ENCODE peak calls at places on chromosomes 7 and 10, in seven cellular contexts. One of them, this sample, is unnamed.
A peak's percentile ranks its signal among the peaks of the same experiment; 100 is the strongest.

GRCh38 chr7:77783111-77783510 is 15.1 kb downstream of the TMEM60 start:
- DNase-seq in HCT116: no peak
- DNase-seq in A549: no peak
- DNase-seq in HepG2: no peak
- DNase-seq in GM12878: no peak
- DNase-seq in GM23338: no peak
- DNase-seq in Panc1: no peak
- DNase-seq in this sample: no peak

GRCh38 chr10:48946891-48947500 is 7.4 kb upstream of the LRRC18 start:
- DNase-seq in HCT116: no peak
- DNase-seq in A549: no peak
- DNase-seq in HepG2: no peak
- DNase-seq in GM12878: no peak
- DNase-seq in GM23338: no peak
- DNase-seq in Panc1: no peak
- DNase-seq in this sample: no peak

GRCh38 chr7:151793531-151793935 is 83.4 kb downstream of the PRKAG2 start:
- DNase-seq in HCT116: no peak
- DNase-seq in A549: no peak
- DNase-seq in HepG2: no peak
- DNase-seq in GM12878: no peak
- DNase-seq in GM23338: no peak
- DNase-seq in Panc1: no peak
- DNase-seq in this sample: no peak

GRCh38 chr10:13613519-13613918 is 26.8 kb downstream of the PRPF18 start:
- DNase-seq in HCT116: no peak
- DNase-seq in A549: peak; percentile 30
- DNase-seq in HepG2: no peak
- DNase-seq in GM12878: no peak
- DNase-seq in GM23338: peak; percentile 50
- DNase-seq in Panc1: no peak
- DNase-seq in this sample: peak; percentile 15

GRCh38 chr10:80484243-80484642 is 30.1 kb downstream of the TSPAN14 start:
- DNase-seq in HCT116: no peak
- DNase-seq in A549: no peak
- DNase-seq in HepG2: no peak
- DNase-seq in GM12878: no peak
- DNase-seq in GM23338: no peak
- DNase-seq in Panc1: no peak
- DNase-seq in this sample: no peak

GRCh38 chr10:97023401-97024180 is 162.2 kb downstream of the SLIT1 start:
- DNase-seq in HCT116: no peak
- DNase-seq in A549: no peak
- DNase-seq in HepG2: no peak
- DNase-seq in GM12878: no peak
- DNase-seq in GM23338: no peak
- DNase-seq in Panc1: no peak
- DNase-seq in this sample: no peak

GRCh38 chr7:13050703-13051102 is 363.3 kb downstream of the ARL4A start:
- DNase-seq in HCT116: no peak
- DNase-seq in A549: peak; percentile 66
- DNase-seq in HepG2: peak; percentile 28
- DNase-seq in GM12878: no peak
- DNase-seq in GM23338: no peak
- DNase-seq in Panc1: no peak
- DNase-seq in this sample: no peak

GRCh38 chr10:6721964-6722615 is 142.0 kb upstream of the PRKCQ start:
- DNase-seq in HCT116: peak; percentile 62
- DNase-seq in A549: peak; percentile 83
- DNase-seq in HepG2: no peak
- DNase-seq in GM12878: no peak
- DNase-seq in GM23338: peak; percentile 14
- DNase-seq in Panc1: peak; percentile 2
- DNase-seq in this sample: no peak

GRCh38 chr7:150871601-150872000 is 19.3 kb downstream of the AOC1 start:
- DNase-seq in HCT116: no peak
- DNase-seq in A549: no peak
- DNase-seq in HepG2: no peak
- DNase-seq in GM12878: no peak
- DNase-seq in GM23338: no peak
- DNase-seq in Panc1: no peak
- DNase-seq in this sample: no peak

GRCh38 chr7:87316846-87317545 is 28.5 kb upstream of the CROT start:
- DNase-seq in HCT116: no peak
- DNase-seq in A549: peak; percentile 68
- DNase-seq in HepG2: peak; percentile 11
- DNase-seq in GM12878: no peak
- DNase-seq in GM23338: no peak
- DNase-seq in Panc1: no peak
- DNase-seq in this sample: no peak

GRCh38 chr7:158529181-158530096 is 58.2 kb downstream of the PTPRN2 start:
- DNase-seq in HCT116: no peak
- DNase-seq in A549: no peak
- DNase-seq in HepG2: no peak
- DNase-seq in GM12878: no peak
- DNase-seq in GM23338: no peak
- DNase-seq in Panc1: no peak
- DNase-seq in this sample: peak; percentile 55

GRCh38 chr10:13117842-13118783 is 18.1 kb downstream of the OPTN start:
- DNase-seq in HCT116: no peak
- DNase-seq in A549: no peak
- DNase-seq in HepG2: no peak
- DNase-seq in GM12878: no peak
- DNase-seq in GM23338: no peak
- DNase-seq in Panc1: no peak
- DNase-seq in this sample: no peak

GRCh38 chr10:35797187-35797586 is 155.1 kb upstream of the FZD8 start:
- DNase-seq in HCT116: no peak
- DNase-seq in A549: no peak
- DNase-seq in HepG2: no peak
- DNase-seq in GM12878: no peak
- DNase-seq in GM23338: no peak
- DNase-seq in Panc1: no peak
- DNase-seq in this sample: no peak

GRCh38 chr10:61031341-61031740 is 87.4 kb upstream of the RHOBTB1 start:
- DNase-seq in HCT116: no peak
- DNase-seq in A549: no peak
- DNase-seq in HepG2: no peak
- DNase-seq in GM12878: no peak
- DNase-seq in GM23338: no peak
- DNase-seq in Panc1: no peak
- DNase-seq in this sample: no peak

GRCh38 chr7:134613623-134614347 is 32.9 kb upstream of the BPGM start:
- DNase-seq in HCT116: no peak
- DNase-seq in A549: peak; percentile 86
- DNase-seq in HepG2: no peak
- DNase-seq in GM12878: no peak
- DNase-seq in GM23338: no peak
- DNase-seq in Panc1: peak; percentile 97
- DNase-seq in this sample: no peak

GRCh38 chr7:76233538-76234281 is 32.0 kb downstream of the SRRM3 start:
- DNase-seq in HCT116: no peak
- DNase-seq in A549: peak; percentile 48
- DNase-seq in HepG2: no peak
- DNase-seq in GM12878: no peak
- DNase-seq in GM23338: peak; percentile 96
- DNase-seq in Panc1: no peak
- DNase-seq in this sample: no peak

GRCh38 chr7:157903296-157903695 is 566.5 kb downstream of the DNAJB6 start:
- DNase-seq in HCT116: no peak
- DNase-seq in A549: no peak
- DNase-seq in HepG2: no peak
- DNase-seq in GM12878: no peak
- DNase-seq in GM23338: no peak
- DNase-seq in Panc1: no peak
- DNase-seq in this sample: no peak

DNA sequence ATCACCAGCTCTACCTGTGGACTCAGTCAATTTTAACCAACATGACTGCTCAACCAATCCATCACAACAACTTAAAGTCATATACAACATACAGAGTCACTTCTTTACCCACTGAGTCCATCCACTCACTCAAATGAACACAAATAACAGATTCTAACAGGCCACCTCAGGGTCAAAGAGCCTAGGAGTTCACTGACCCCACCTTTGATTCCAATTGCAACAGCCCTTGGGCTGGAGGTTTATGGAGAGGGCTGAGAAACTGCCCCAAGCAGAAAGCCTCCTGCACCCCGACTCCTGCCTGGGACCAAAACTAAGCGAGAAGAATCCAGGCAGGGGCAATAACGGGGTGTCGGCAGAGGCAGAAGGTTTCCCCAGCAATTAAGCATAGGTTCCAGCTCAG is 263.8 kb downstream of the PARD3 start:
- DNase-seq in HCT116: no peak
- DNase-seq in A549: no peak
- DNase-seq in HepG2: no peak
- DNase-seq in GM12878: no peak
- DNase-seq in GM23338: no peak
- DNase-seq in Panc1: no peak
- DNase-seq in this sample: no peak
- TF ChIP-seq REST in HCT116: no peak
- TF ChIP-seq REST in A549: no peak
- TF ChIP-seq REST in HepG2: no peak
- TF ChIP-seq REST in GM12878: no peak
- TF ChIP-seq REST in GM23338: no peak
- TF ChIP-seq REST in Panc1: no peak
- TF ChIP-seq REST in this sample: no peak

DNA sequence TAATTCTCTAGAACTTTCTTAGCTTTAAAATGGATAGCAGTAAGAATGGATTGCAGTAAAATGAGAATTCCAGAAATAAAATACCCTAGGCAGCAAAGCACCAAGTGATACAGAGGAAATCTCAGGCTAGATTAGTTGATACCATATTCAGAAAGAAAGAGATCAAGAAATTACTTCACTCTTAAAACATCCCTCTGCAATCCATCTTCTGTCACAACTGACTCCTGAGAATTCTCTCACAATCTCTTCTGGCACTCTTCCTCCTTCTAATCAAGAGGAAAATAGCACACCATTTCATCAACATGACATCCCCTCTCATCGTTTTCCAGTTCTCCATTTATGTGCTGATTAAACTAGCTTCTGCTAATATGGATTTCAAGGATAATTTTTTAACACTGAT is 42.2 kb upstream of the LAMB1 start:
- DNase-seq in HCT116: no peak
- DNase-seq in A549: no peak
- DNase-seq in HepG2: no peak
- DNase-seq in GM12878: no peak
- DNase-seq in GM23338: no peak
- DNase-seq in Panc1: no peak
- DNase-seq in this sample: no peak
- TF ChIP-seq REST in HCT116: no peak
- TF ChIP-seq REST in A549: no peak
- TF ChIP-seq REST in HepG2: no peak
- TF ChIP-seq REST in GM12878: no peak
- TF ChIP-seq REST in GM23338: no peak
- TF ChIP-seq REST in Panc1: no peak
- TF ChIP-seq REST in this sample: no peak

DNA sequence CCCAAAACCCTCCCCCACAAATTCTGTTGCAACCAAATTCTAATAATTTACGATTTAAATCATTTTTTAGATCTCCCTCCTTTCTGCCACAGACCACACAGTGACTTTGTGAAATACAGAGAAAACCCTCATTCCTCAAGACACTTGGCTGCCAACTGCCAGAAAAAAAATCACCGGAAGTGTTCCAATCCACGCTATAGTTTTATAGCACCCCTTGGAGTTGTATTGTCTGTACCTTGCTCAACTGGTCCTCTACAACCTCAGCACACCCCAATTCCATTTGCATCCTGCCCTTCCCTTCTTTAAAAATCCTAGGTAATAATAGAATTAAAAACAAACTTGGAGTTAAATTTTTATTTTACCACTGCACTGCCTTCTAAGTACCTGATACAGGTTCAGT is 560.0 kb downstream of the PARD3 start:
- DNase-seq in HCT116: no peak
- DNase-seq in A549: peak; percentile 27
- DNase-seq in HepG2: no peak
- DNase-seq in GM12878: no peak
- DNase-seq in GM23338: no peak
- DNase-seq in Panc1: no peak
- DNase-seq in this sample: no peak
- TF ChIP-seq REST in HCT116: no peak
- TF ChIP-seq REST in A549: no peak
- TF ChIP-seq REST in HepG2: no peak
- TF ChIP-seq REST in GM12878: no peak
- TF ChIP-seq REST in GM23338: no peak
- TF ChIP-seq REST in Panc1: no peak
- TF ChIP-seq REST in this sample: no peak

DNA sequence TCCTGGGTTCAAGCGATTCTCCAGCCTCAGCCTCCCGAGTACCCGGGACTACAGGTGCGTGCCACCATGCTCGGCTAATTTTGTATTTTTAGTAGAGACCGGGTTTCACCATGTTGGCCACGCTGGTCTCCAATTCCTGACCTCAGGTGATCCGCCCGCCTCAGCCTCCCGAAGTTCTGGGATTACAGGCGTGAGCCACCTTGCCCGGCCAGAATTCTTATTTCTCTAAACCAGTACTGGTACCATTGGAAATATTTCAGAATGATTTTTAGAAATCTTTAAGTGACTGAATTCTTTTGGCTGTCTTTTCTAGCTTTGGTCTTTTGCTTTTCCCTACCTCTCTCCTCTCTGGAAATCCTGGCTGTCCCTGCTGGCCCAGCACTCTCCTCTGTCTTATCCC is 2.8 kb downstream of the GNAI1 start:
- DNase-seq in HCT116: no peak
- DNase-seq in A549: no peak
- DNase-seq in HepG2: no peak
- DNase-seq in GM12878: no peak
- DNase-seq in GM23338: no peak
- DNase-seq in Panc1: no peak
- DNase-seq in this sample: no peak
- TF ChIP-seq REST in HCT116: no peak
- TF ChIP-seq REST in A549: no peak
- TF ChIP-seq REST in HepG2: no peak
- TF ChIP-seq REST in GM12878: no peak
- TF ChIP-seq REST in GM23338: no peak
- TF ChIP-seq REST in Panc1: no peak
- TF ChIP-seq REST in this sample: no peak